ENCODE peak calls at places on chromosomes 2 and 18, in eight cellular contexts. One of them, this sample, is unnamed.
A peak's percentile ranks its signal among the peaks of the same experiment; 100 is the strongest.

GRCh38 chr18:73785276-73785675 is 362.4 kb downstream of the FBXO15 start:
- DNase-seq in anterior cingulate cortex: no peak
- DNase-seq in nephron progenitor cell: no peak
- DNase-seq in NCI-H1092 treated with DMSO at 0.1 percent for 48 hours: no peak
- DNase-seq in AG04450: peak; percentile 8
- DNase-seq in activated effector memory CD4-positive, alpha-beta T cell treated with Interleukin-2 at 50 U/mL for 16 hours: no peak
- DNase-seq in stimulated activated CD8-positive, alpha-beta memory T cell treated with anti-CD3 and anti-CD28 coated beads, Interleukin-2, amount 100 ng/mL, for 1 hour: no peak
- DNase-seq in B cell: no peak
- DNase-seq in this sample: no peak

GRCh38 chr18:39672171-39672570 is 2106.6 kb upstream of the CELF4 start:
- DNase-seq in nephron progenitor cell: no peak
- DNase-seq in AG04450: no peak
- DNase-seq in NCI-H1092 treated with DMSO at 0.1 percent for 48 hours: no peak
- DNase-seq in activated effector memory CD4-positive, alpha-beta T cell treated with Interleukin-2 at 50 U/mL for 16 hours: no peak
- DNase-seq in anterior cingulate cortex: no peak
- DNase-seq in stimulated activated CD8-positive, alpha-beta memory T cell treated with anti-CD3 and anti-CD28 coated beads, Interleukin-2, amount 100 ng/mL, for 1 hour: no peak
- DNase-seq in B cell: no peak
- DNase-seq in this sample: no peak

GRCh38 chr2:105828543-105828942 is 83.8 kb downstream of the NCK2 start:
- DNase-seq in B cell: no peak
- DNase-seq in NCI-H1092 treated with DMSO at 0.1 percent for 48 hours: no peak
- DNase-seq in AG04450: no peak
- DNase-seq in anterior cingulate cortex: no peak
- DNase-seq in stimulated activated CD8-positive, alpha-beta memory T cell treated with anti-CD3 and anti-CD28 coated beads, Interleukin-2, amount 100 ng/mL, for 1 hour: no peak
- DNase-seq in activated effector memory CD4-positive, alpha-beta T cell treated with Interleukin-2 at 50 U/mL for 16 hours: no peak
- DNase-seq in nephron progenitor cell: no peak
- DNase-seq in this sample: no peak

GRCh38 chr2:233801357-233802131 is 23.4 kb downstream of the MROH2A start:
- DNase-seq in anterior cingulate cortex: peak; percentile 14
- DNase-seq in nephron progenitor cell: no peak
- DNase-seq in AG04450: no peak
- DNase-seq in NCI-H1092 treated with DMSO at 0.1 percent for 48 hours: no peak
- DNase-seq in activated effector memory CD4-positive, alpha-beta T cell treated with Interleukin-2 at 50 U/mL for 16 hours: no peak
- DNase-seq in B cell: no peak
- DNase-seq in stimulated activated CD8-positive, alpha-beta memory T cell treated with anti-CD3 and anti-CD28 coated beads, Interleukin-2, amount 100 ng/mL, for 1 hour: no peak
- DNase-seq in this sample: no peak

GRCh38 chr2:122081743-122082142 is 326.3 kb downstream of the TSN start:
- DNase-seq in stimulated activated CD8-positive, alpha-beta memory T cell treated with anti-CD3 and anti-CD28 coated beads, Interleukin-2, amount 100 ng/mL, for 1 hour: no peak
- DNase-seq in activated effector memory CD4-positive, alpha-beta T cell treated with Interleukin-2 at 50 U/mL for 16 hours: no peak
- DNase-seq in AG04450: no peak
- DNase-seq in NCI-H1092 treated with DMSO at 0.1 percent for 48 hours: peak; percentile 21
- DNase-seq in B cell: no peak
- DNase-seq in nephron progenitor cell: no peak
- DNase-seq in anterior cingulate cortex: no peak
- DNase-seq in this sample: no peak

GRCh38 chr2:20619624-20620024 is 31.3 kb downstream of the HS1BP3 start:
- DNase-seq in stimulated activated CD8-positive, alpha-beta memory T cell treated with anti-CD3 and anti-CD28 coated beads, Interleukin-2, amount 100 ng/mL, for 1 hour: no peak
- DNase-seq in NCI-H1092 treated with DMSO at 0.1 percent for 48 hours: no peak
- DNase-seq in activated effector memory CD4-positive, alpha-beta T cell treated with Interleukin-2 at 50 U/mL for 16 hours: no peak
- DNase-seq in AG04450: no peak
- DNase-seq in nephron progenitor cell: no peak
- DNase-seq in B cell: no peak
- DNase-seq in anterior cingulate cortex: no peak
- DNase-seq in this sample: no peak

GRCh38 chr2:50658883-50659282 is 373.0 kb downstream of the NRXN1 start:
- DNase-seq in AG04450: no peak
- DNase-seq in nephron progenitor cell: no peak
- DNase-seq in activated effector memory CD4-positive, alpha-beta T cell treated with Interleukin-2 at 50 U/mL for 16 hours: no peak
- DNase-seq in anterior cingulate cortex: no peak
- DNase-seq in NCI-H1092 treated with DMSO at 0.1 percent for 48 hours: no peak
- DNase-seq in stimulated activated CD8-positive, alpha-beta memory T cell treated with anti-CD3 and anti-CD28 coated beads, Interleukin-2, amount 100 ng/mL, for 1 hour: no peak
- DNase-seq in B cell: no peak
- DNase-seq in this sample: no peak

GRCh38 chr18:35117951-35118411 is 76.8 kb downstream of the MAPRE2 start:
- DNase-seq in nephron progenitor cell: peak; percentile 15
- DNase-seq in NCI-H1092 treated with DMSO at 0.1 percent for 48 hours: no peak
- DNase-seq in anterior cingulate cortex: no peak
- DNase-seq in B cell: no peak
- DNase-seq in AG04450: peak; percentile 8
- DNase-seq in stimulated activated CD8-positive, alpha-beta memory T cell treated with anti-CD3 and anti-CD28 coated beads, Interleukin-2, amount 100 ng/mL, for 1 hour: no peak
- DNase-seq in activated effector memory CD4-positive, alpha-beta T cell treated with Interleukin-2 at 50 U/mL for 16 hours: no peak
- DNase-seq in this sample: peak; percentile 33

GRCh38 chr2:120612931-120613330 is 122.7 kb upstream of the GLI2 start:
- DNase-seq in stimulated activated CD8-positive, alpha-beta memory T cell treated with anti-CD3 and anti-CD28 coated beads, Interleukin-2, amount 100 ng/mL, for 1 hour: no peak
- DNase-seq in NCI-H1092 treated with DMSO at 0.1 percent for 48 hours: no peak
- DNase-seq in nephron progenitor cell: no peak
- DNase-seq in B cell: no peak
- DNase-seq in activated effector memory CD4-positive, alpha-beta T cell treated with Interleukin-2 at 50 U/mL for 16 hours: no peak
- DNase-seq in AG04450: no peak
- DNase-seq in anterior cingulate cortex: no peak
- DNase-seq in this sample: no peak

GRCh38 chr18:74241970-74242369 is 49.8 kb downstream of the CYB5A start:
- DNase-seq in AG04450: no peak
- DNase-seq in NCI-H1092 treated with DMSO at 0.1 percent for 48 hours: no peak
- DNase-seq in B cell: no peak
- DNase-seq in anterior cingulate cortex: no peak
- DNase-seq in nephron progenitor cell: no peak
- DNase-seq in stimulated activated CD8-positive, alpha-beta memory T cell treated with anti-CD3 and anti-CD28 coated beads, Interleukin-2, amount 100 ng/mL, for 1 hour: no peak
- DNase-seq in activated effector memory CD4-positive, alpha-beta T cell treated with Interleukin-2 at 50 U/mL for 16 hours: no peak
- DNase-seq in this sample: no peak

GRCh38 chr2:64594563-64594989 is 59.1 kb downstream of the SERTAD2 start:
- DNase-seq in activated effector memory CD4-positive, alpha-beta T cell treated with Interleukin-2 at 50 U/mL for 16 hours: no peak
- DNase-seq in anterior cingulate cortex: no peak
- DNase-seq in stimulated activated CD8-positive, alpha-beta memory T cell treated with anti-CD3 and anti-CD28 coated beads, Interleukin-2, amount 100 ng/mL, for 1 hour: no peak
- DNase-seq in NCI-H1092 treated with DMSO at 0.1 percent for 48 hours: no peak
- DNase-seq in B cell: no peak
- DNase-seq in nephron progenitor cell: no peak
- DNase-seq in AG04450: no peak
- DNase-seq in this sample: no peak

GRCh38 chr18:68267583-68267982 is 447.3 kb downstream of the TMX3 start:
- DNase-seq in NCI-H1092 treated with DMSO at 0.1 percent for 48 hours: no peak
- DNase-seq in anterior cingulate cortex: no peak
- DNase-seq in activated effector memory CD4-positive, alpha-beta T cell treated with Interleukin-2 at 50 U/mL for 16 hours: no peak
- DNase-seq in AG04450: peak; percentile 39
- DNase-seq in stimulated activated CD8-positive, alpha-beta memory T cell treated with anti-CD3 and anti-CD28 coated beads, Interleukin-2, amount 100 ng/mL, for 1 hour: no peak
- DNase-seq in nephron progenitor cell: no peak
- DNase-seq in B cell: no peak
- DNase-seq in this sample: no peak

GRCh38 chr2:179235463-179236108 is 29.0 kb downstream of the SESTD1 start:
- DNase-seq in activated effector memory CD4-positive, alpha-beta T cell treated with Interleukin-2 at 50 U/mL for 16 hours: no peak
- DNase-seq in stimulated activated CD8-positive, alpha-beta memory T cell treated with anti-CD3 and anti-CD28 coated beads, Interleukin-2, amount 100 ng/mL, for 1 hour: no peak
- DNase-seq in anterior cingulate cortex: no peak
- DNase-seq in nephron progenitor cell: no peak
- DNase-seq in B cell: no peak
- DNase-seq in AG04450: no peak
- DNase-seq in NCI-H1092 treated with DMSO at 0.1 percent for 48 hours: no peak
- DNase-seq in this sample: no peak

This sample was measured in retinal pigment epithelial cell.